ENCODE peak calls at places on chromosome 18, in six cellular contexts. I is GM04503, E is transverse colon, N is lower leg skin, X is heart left ventricle, M is astrocyte of the cerebellum. F is an unnamed sample.

GRCh38 chr18:11955299-11956029 is 25.8 kb upstream of the IMPA2 start:
- DNase-seq in M (peak), X (peak), I (peak), N (peak), E (peak), F (peak)

GRCh38 chr18:60082790-60083189 is 183.0 kb downstream of the PMAIP1 start:
- DNase-seq in I (no peak), N (no peak), E (no peak), X (no peak), M (peak), F (no peak)

GRCh38 chr18:44826418-44827259 is 146.0 kb downstream of the SETBP1 start:
- DNase-seq in E (peak), I (peak), M (peak), N (peak), X (peak), F (peak)

GRCh38 chr18:21979171-21979560 is 190.2 kb upstream of the GATA6 start:
- DNase-seq in M (no peak), X (no peak), N (no peak), I (no peak), E (no peak), F (no peak)

GRCh38 chr18:681985-682384 is 24.5 kb downstream of the TYMS start:
- DNase-seq in X (no peak), E (no peak), M (no peak), N (no peak), I (no peak), F (no peak)

GRCh38 chr18:75023473-75023872 is 185.5 kb downstream of the PTGR3 start:
- DNase-seq in N (no peak), M (no peak), I (no peak), E (no peak), X (no peak), F (no peak)

GRCh38 chr18:46393230-46393629 is 263.8 kb downstream of the LOXHD1 start:
- DNase-seq in I (no peak), M (no peak), E (no peak), X (no peak), N (no peak), F (no peak)

GRCh38 chr18:25503567-25504081 is 151.7 kb upstream of the ZNF521 start:
- DNase-seq in E (peak), I (peak), X (peak), M (peak), N (no peak), F (peak)

GRCh38 chr18:49844903-49845302 is 31.6 kb upstream of the ACAA2 start:
- DNase-seq in M (no peak), I (no peak), E (no peak), X (no peak), N (no peak), F (no peak)

GRCh38 chr18:48663931-48664847 is 125.4 kb downstream of the CTIF start:
- DNase-seq in M (no peak), E (peak), N (peak), I (no peak), X (peak), F (no peak)

GRCh38 chr18:55743701-55744100 is 155.7 kb upstream of the TCF4 start:
- DNase-seq in X (no peak), I (no peak), M (no peak), E (no peak), N (no peak), F (no peak)

F was measured in smooth muscle cell of the brain vasculature.